ENCODE peak calls at places on chromosomes 12 and 14, in four cellular contexts. A, P, C and Y are unnamed samples.
A peak's percentile ranks its signal among the peaks of the same experiment; 100 is the strongest.

GRCh38 chr12:50825372-50825838 is 17.3 kb upstream of the TMPRSS12 start:
- DNase-seq in A (no peak), P (peak; percentile 7), C (no peak), Y (no peak)

GRCh38 chr12:5796171-5797091 is 148.6 kb downstream of the ANO2 start:
- DNase-seq in A (peak; percentile 95), C (peak; percentile 61), P (peak; percentile 9), Y (no peak)

GRCh38 chr14:22598896-22599244 is 770 bp downstream of the ABHD4 start:
- DNase-seq in P (no peak), C (peak; percentile 19), A (peak; percentile 74), Y (no peak)

GRCh38 chr12:51920046-51920445 is 12.7 kb downstream of the ACVRL1 start:
- DNase-seq in C (no peak), P (no peak), A (peak; percentile 29), Y (no peak)

GRCh38 chr14:75993567-75994041 is 8.0 kb downstream of the IFT43 start:
- DNase-seq in A (peak; percentile 16), C (no peak), P (no peak), Y (no peak)

GRCh38 chr12:47085815-47086252 is 6.1 kb upstream of the AMIGO2 start:
- DNase-seq in C (no peak), A (peak; percentile 71), P (peak; percentile 29), Y (no peak)

GRCh38 chr12:92144631-92145480 is 790 bp downstream of the BTG1 start:
- DNase-seq in A (peak; percentile 84), C (peak; percentile 80), P (peak; percentile 39), Y (no peak)

GRCh38 chr14:91252901-91253794 is 8.6 kb upstream of the GPR68 start:
- DNase-seq in C (peak; percentile 40), A (peak; percentile 88), P (no peak), Y (no peak)

GRCh38 chr14:86035882-86036281 is 505.9 kb downstream of the FLRT2 start:
- DNase-seq in A (peak; percentile 83), C (peak; percentile 24), P (peak; percentile 39), Y (no peak)

GRCh38 chr12:127726928-127727327 is 540.0 kb upstream of the TMEM132C start:
- DNase-seq in A (no peak), C (peak; percentile 28), P (no peak), Y (no peak)

GRCh38 chr14:73180385-73180805 is 44.1 kb downstream of the PSEN1 start:
- DNase-seq in P (peak; percentile 68), C (no peak), A (no peak), Y (no peak)

GRCh38 chr14:50740858-50741257 is 72.8 kb upstream of the SAV1 start:
- DNase-seq in P (no peak), A (no peak), C (no peak), Y (no peak)

GRCh38 chr12:88325828-88326214 is 183.7 kb downstream of the TMTC3 start:
- DNase-seq in A (no peak), P (no peak), C (no peak), Y (no peak)

GRCh38 chr14:78902010-78902623 is 731.9 kb downstream of the NRXN3 start:
- DNase-seq in C (peak; percentile 59), P (peak; percentile 1), A (peak; percentile 80), Y (no peak)

GRCh38 chr12:57759360-57759980 is 4.6 kb downstream of the MARCHF9 start:
- DNase-seq in C (peak; percentile 59), P (no peak), A (peak; percentile 73), Y (no peak)

GRCh38 chr12:81598205-81598604 is 160.9 kb downstream of the PPFIA2 start:
- DNase-seq in P (no peak), A (no peak), C (peak; percentile 61), Y (no peak)

GRCh38 chr12:2273288-2273687 is 220.5 kb downstream of the CACNA1C start:
- DNase-seq in P (no peak), C (peak; percentile 24), A (peak; percentile 67), Y (no peak)

GRCh38 chr12:56636118-56636674 is 6.1 kb upstream of the BAZ2A start:
- DNase-seq in P (peak; percentile 96), A (peak; percentile 97), C (peak; percentile 90), Y (peak; percentile 71)

GRCh38 chr14:90054803-90055202 is 7.0 kb upstream of the KCNK13 start:
- DNase-seq in P (no peak), A (no peak), C (no peak), Y (no peak)

GRCh38 chr14:55536208-55536708 is 43.7 kb upstream of the KTN1 start:
- DNase-seq in P (no peak), A (no peak), C (no peak), Y (no peak)

GRCh38 chr12:24853588-24853987 is 95.3 kb downstream of the BCAT1 start:
- DNase-seq in P (no peak), C (no peak), A (no peak), Y (no peak)

GRCh38 chr14:69662636-69663321 is 51.4 kb downstream of the SUSD6 start:
- DNase-seq in P (no peak), A (no peak), C (no peak), Y (no peak)

GRCh38 chr12:18467636-18468520 is 206.6 kb downstream of the PIK3C2G start:
- DNase-seq in P (no peak), A (no peak), C (no peak), Y (no peak)

GRCh38 chr12:130423136-130423535 is 85.4 kb downstream of the PIWIL1 start:
- DNase-seq in C (no peak), P (no peak), A (no peak), Y (no peak)

GRCh38 chr14:71672596-71672995 is 259.6 kb upstream of the RGS6 start:
- DNase-seq in A (no peak), P (no peak), C (no peak), Y (no peak)

GRCh38 chr12:51672334-51672733 is 81.3 kb downstream of the SCN8A start:
- DNase-seq in P (no peak), C (no peak), A (no peak), Y (no peak)

GRCh38 chr14:35341454-35342159 is 49.4 kb downstream of the PSMA6 start:
- DNase-seq in A (peak; percentile 95), C (peak; percentile 89), P (peak; percentile 90), Y (no peak)

GRCh38 chr14:65258391-65258790 is 154.1 kb upstream of the FUT8 start:
- DNase-seq in P (no peak), A (no peak), C (no peak), Y (no peak)

GRCh38 chr14:79090781-79091180 is 920.6 kb downstream of the NRXN3 start:
- DNase-seq in A (no peak), C (no peak), P (no peak), Y (no peak)

GRCh38 chr12:29086325-29087271 is 62.5 kb upstream of the FAR2 start:
- DNase-seq in C (no peak), P (no peak), A (peak; percentile 78), Y (no peak)

GRCh38 chr12:50505386-50505827 is 622 bp downstream of the DIP2B start:
- DNase-seq in P (peak; percentile 20), A (no peak), C (no peak), Y (no peak)

GRCh38 chr12:45208604-45209487 is 7.0 kb upstream of the ANO6 start:
- DNase-seq in A (no peak), C (no peak), P (no peak), Y (no peak)

GRCh38 chr14:59278111-59278510 is 89.6 kb downstream of the DAAM1 start:
- DNase-seq in P (no peak), A (no peak), C (no peak), Y (no peak)

GRCh38 chr14:103543721-103544626 is 15.0 kb downstream of the TRMT61A start:
- DNase-seq in A (no peak), P (no peak), C (no peak), Y (no peak)

GRCh38 chr14:60658116-60658515 is 8.8 kb upstream of the SIX1 start:
- DNase-seq in P (no peak), C (no peak), A (peak; percentile 59), Y (no peak)